ENCODE peak calls at places on chromosome 1, in five cellular contexts. One of them, this sample, is unnamed.

GRCh38 chr1:212518188-212518951 is 85.7 kb downstream of the NENF start:
- DNase-seq in psoas muscle: peak; percentile 70
- DNase-seq in thoracic aorta: peak; percentile 46
- DNase-seq in tibial nerve: no peak
- DNase-seq in prostate gland: no peak
- DNase-seq in this sample: peak; percentile 55

GRCh38 chr1:220803401-220804201 is 16.9 kb downstream of the MTARC1 start:
- DNase-seq in psoas muscle: no peak
- DNase-seq in thoracic aorta: no peak
- DNase-seq in tibial nerve: peak; percentile 59
- DNase-seq in prostate gland: no peak
- DNase-seq in this sample: no peak

GRCh38 chr1:117616356-117616755 is 10.5 kb downstream of the TENT5C start:
- DNase-seq in psoas muscle: no peak
- DNase-seq in thoracic aorta: no peak
- DNase-seq in tibial nerve: no peak
- DNase-seq in prostate gland: no peak
- DNase-seq in this sample: no peak

GRCh38 chr1:23029337-23029736 is 10.1 kb downstream of the KDM1A start:
- DNase-seq in psoas muscle: no peak
- DNase-seq in thoracic aorta: no peak
- DNase-seq in tibial nerve: no peak
- DNase-seq in prostate gland: no peak
- DNase-seq in this sample: no peak

GRCh38 chr1:2358072-2358471 is 33.3 kb downstream of the MORN1 start:
- DNase-seq in psoas muscle: peak; percentile 4
- DNase-seq in thoracic aorta: no peak
- DNase-seq in tibial nerve: no peak
- DNase-seq in prostate gland: no peak
- DNase-seq in this sample: no peak

GRCh38 chr1:55825486-55825885 is 610.3 kb upstream of the USP24 start:
- DNase-seq in psoas muscle: no peak
- DNase-seq in thoracic aorta: no peak
- DNase-seq in tibial nerve: no peak
- DNase-seq in prostate gland: no peak
- DNase-seq in this sample: no peak

GRCh38 chr1:180178511-180179161 is 24.0 kb downstream of the QSOX1 start:
- DNase-seq in psoas muscle: peak; percentile 60
- DNase-seq in thoracic aorta: no peak
- DNase-seq in tibial nerve: peak; percentile 61
- DNase-seq in prostate gland: peak; percentile 34
- DNase-seq in this sample: no peak

GRCh38 chr1:12078938-12079861 is 16.1 kb downstream of the TNFRSF8 start:
- DNase-seq in psoas muscle: no peak
- DNase-seq in thoracic aorta: no peak
- DNase-seq in tibial nerve: peak; percentile 38
- DNase-seq in prostate gland: no peak
- DNase-seq in this sample: no peak

GRCh38 chr1:173503391-173503790 is 26.3 kb downstream of the PRDX6 start:
- DNase-seq in psoas muscle: no peak
- DNase-seq in thoracic aorta: no peak
- DNase-seq in tibial nerve: no peak
- DNase-seq in prostate gland: no peak
- DNase-seq in this sample: no peak

GRCh38 chr1:41662656-41663437 is 178.4 kb upstream of the EDN2 start:
- DNase-seq in psoas muscle: peak; percentile 70
- DNase-seq in thoracic aorta: peak; percentile 55
- DNase-seq in tibial nerve: no peak
- DNase-seq in prostate gland: peak; percentile 63
- DNase-seq in this sample: peak; percentile 60

GRCh38 chr1:115877511-115877910 is 36.6 kb upstream of the NHLH2 start:
- DNase-seq in psoas muscle: no peak
- DNase-seq in thoracic aorta: no peak
- DNase-seq in tibial nerve: no peak
- DNase-seq in prostate gland: peak; percentile 53
- DNase-seq in this sample: no peak

GRCh38 chr1:151542710-151543129 is 2.6 kb downstream of the TUFT1 start:
- DNase-seq in psoas muscle: no peak
- DNase-seq in thoracic aorta: no peak
- DNase-seq in tibial nerve: no peak
- DNase-seq in prostate gland: peak; percentile 58
- DNase-seq in this sample: no peak

GRCh38 chr1:234781241-234782056 is 171.5 kb upstream of the IRF2BP2 start:
- DNase-seq in psoas muscle: peak; percentile 37
- DNase-seq in thoracic aorta: no peak
- DNase-seq in tibial nerve: no peak
- DNase-seq in prostate gland: no peak
- DNase-seq in this sample: no peak

GRCh38 chr1:153192697-153193096 is 10.5 kb upstream of the LELP1 start:
- DNase-seq in psoas muscle: no peak
- DNase-seq in thoracic aorta: no peak
- DNase-seq in tibial nerve: no peak
- DNase-seq in prostate gland: no peak
- DNase-seq in this sample: no peak

GRCh38 chr1:5770981-5771765 is 221.1 kb downstream of the NPHP4 start:
- DNase-seq in psoas muscle: peak; percentile 28
- DNase-seq in thoracic aorta: no peak
- DNase-seq in tibial nerve: no peak
- DNase-seq in prostate gland: no peak
- DNase-seq in this sample: no peak

GRCh38 chr1:241716915-241717651 is 65.0 kb downstream of the WDR64 start:
- DNase-seq in psoas muscle: no peak
- DNase-seq in thoracic aorta: no peak
- DNase-seq in tibial nerve: no peak
- DNase-seq in prostate gland: no peak
- DNase-seq in this sample: no peak

GRCh38 chr1:188904201-188904600 is 1573.5 kb downstream of the BRINP3 start:
- DNase-seq in psoas muscle: no peak
- DNase-seq in thoracic aorta: no peak
- DNase-seq in tibial nerve: no peak
- DNase-seq in prostate gland: no peak
- DNase-seq in this sample: no peak

GRCh38 chr1:14190508-14190907 is 408.0 kb upstream of the KAZN start:
- DNase-seq in psoas muscle: no peak
- DNase-seq in thoracic aorta: no peak
- DNase-seq in tibial nerve: no peak
- DNase-seq in prostate gland: peak; percentile 33
- DNase-seq in this sample: no peak

GRCh38 chr1:235160395-235160964 is 570 bp downstream of the RBM34 start:
- DNase-seq in psoas muscle: no peak
- DNase-seq in thoracic aorta: no peak
- DNase-seq in tibial nerve: no peak
- DNase-seq in prostate gland: no peak
- DNase-seq in this sample: no peak

GRCh38 chr1:72567511-72567910 is 285.2 kb upstream of the NEGR1 start:
- DNase-seq in psoas muscle: no peak
- DNase-seq in thoracic aorta: no peak
- DNase-seq in tibial nerve: no peak
- DNase-seq in prostate gland: no peak
- DNase-seq in this sample: no peak

GRCh38 chr1:54970901-54971300 is 9.5 kb upstream of the TMEM61 start:
- DNase-seq in psoas muscle: no peak
- DNase-seq in thoracic aorta: no peak
- DNase-seq in tibial nerve: no peak
- DNase-seq in prostate gland: no peak
- DNase-seq in this sample: no peak

GRCh38 chr1:153669606-153670005 is 1.2 kb downstream of the ILF2 start:
- DNase-seq in psoas muscle: no peak
- DNase-seq in thoracic aorta: no peak
- DNase-seq in tibial nerve: no peak
- DNase-seq in prostate gland: no peak
- DNase-seq in this sample: no peak

GRCh38 chr1:185969524-185969991 is 235.4 kb downstream of the HMCN1 start:
- DNase-seq in psoas muscle: no peak
- DNase-seq in thoracic aorta: no peak
- DNase-seq in tibial nerve: no peak
- DNase-seq in prostate gland: no peak
- DNase-seq in this sample: no peak

GRCh38 chr1:54968581-54968980 is 11.8 kb upstream of the TMEM61 start:
- DNase-seq in psoas muscle: no peak
- DNase-seq in thoracic aorta: no peak
- DNase-seq in tibial nerve: no peak
- DNase-seq in prostate gland: no peak
- DNase-seq in this sample: no peak

GRCh38 chr1:182244451-182244850 is 147.1 kb downstream of the GLUL start:
- DNase-seq in psoas muscle: no peak
- DNase-seq in thoracic aorta: no peak
- DNase-seq in tibial nerve: no peak
- DNase-seq in prostate gland: no peak
- DNase-seq in this sample: no peak

GRCh38 chr1:56375184-56375837 is 204.1 kb downstream of the PLPP3 start:
- DNase-seq in psoas muscle: no peak
- DNase-seq in thoracic aorta: no peak
- DNase-seq in tibial nerve: no peak
- DNase-seq in prostate gland: peak; percentile 23
- DNase-seq in this sample: no peak

GRCh38 chr1:117794073-117794472 is 135.3 kb downstream of the GDAP2 start:
- DNase-seq in psoas muscle: no peak
- DNase-seq in thoracic aorta: no peak
- DNase-seq in tibial nerve: no peak
- DNase-seq in prostate gland: no peak
- DNase-seq in this sample: no peak

DNA sequence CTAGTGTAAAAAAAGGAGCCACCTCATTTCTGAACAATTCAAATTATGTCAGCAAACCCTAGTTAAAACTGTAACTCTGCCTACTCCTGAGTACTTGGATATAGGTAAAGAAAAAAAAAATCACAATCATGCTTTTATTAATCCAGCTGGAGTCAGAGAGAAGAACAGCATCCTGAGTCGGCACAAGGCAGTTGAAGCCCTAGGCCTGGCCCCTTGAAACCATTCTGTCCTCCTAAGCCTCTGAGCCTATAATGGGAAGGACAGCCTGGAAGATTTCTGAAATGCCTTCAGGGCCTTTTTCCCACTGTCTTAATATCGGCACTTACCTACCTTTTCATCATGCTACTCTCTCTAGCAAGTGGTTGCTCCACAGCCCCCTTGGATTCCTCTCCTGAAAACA is 32.5 kb downstream of the CDC42BPA start:
- DNase-seq in psoas muscle: no peak
- DNase-seq in thoracic aorta: no peak
- DNase-seq in tibial nerve: no peak
- DNase-seq in prostate gland: no peak
- DNase-seq in this sample: no peak
- H3K4me3 ChIP-seq in psoas muscle: no peak overlapping the region
- H3K4me3 ChIP-seq in thoracic aorta: no peak overlapping the region
- H3K4me3 ChIP-seq in tibial nerve: no peak overlapping the region
- H3K4me3 ChIP-seq in prostate gland: no peak overlapping the region
- H3K4me3 ChIP-seq in this sample: no peak overlapping the region

GRCh38 chr1:7406641-7407546 is 364.2 kb upstream of the VAMP3 start:
- DNase-seq in psoas muscle: no peak
- DNase-seq in thoracic aorta: no peak
- DNase-seq in tibial nerve: no peak
- DNase-seq in prostate gland: peak; percentile 3
- DNase-seq in this sample: peak; percentile 44
- TF ChIP-seq CTCF in psoas muscle: no peak
- TF ChIP-seq CTCF in thoracic aorta: no peak
- TF ChIP-seq CTCF in tibial nerve: no peak
- TF ChIP-seq CTCF in prostate gland: no peak
- TF ChIP-seq CTCF in this sample: no peak

GRCh38 chr1:206004269-206004800 is 1.1 kb upstream of the RAB7B start:
- DNase-seq in psoas muscle: no peak
- DNase-seq in thoracic aorta: no peak
- DNase-seq in tibial nerve: no peak
- DNase-seq in prostate gland: no peak
- DNase-seq in this sample: no peak
- H3K4me1 ChIP-seq in psoas muscle: peaks cover 20% of the 10 kb centered on the region
- H3K4me1 ChIP-seq in thoracic aorta: peaks cover 10% of the 10 kb centered on the region
- H3K4me1 ChIP-seq in tibial nerve: peaks cover 30% of the 10 kb centered on the region
- H3K4me1 ChIP-seq in prostate gland: no peaks in the 10 kb centered on the region
- H3K4me1 ChIP-seq in this sample: peaks cover 15% of the 10 kb centered on the region

DNA sequence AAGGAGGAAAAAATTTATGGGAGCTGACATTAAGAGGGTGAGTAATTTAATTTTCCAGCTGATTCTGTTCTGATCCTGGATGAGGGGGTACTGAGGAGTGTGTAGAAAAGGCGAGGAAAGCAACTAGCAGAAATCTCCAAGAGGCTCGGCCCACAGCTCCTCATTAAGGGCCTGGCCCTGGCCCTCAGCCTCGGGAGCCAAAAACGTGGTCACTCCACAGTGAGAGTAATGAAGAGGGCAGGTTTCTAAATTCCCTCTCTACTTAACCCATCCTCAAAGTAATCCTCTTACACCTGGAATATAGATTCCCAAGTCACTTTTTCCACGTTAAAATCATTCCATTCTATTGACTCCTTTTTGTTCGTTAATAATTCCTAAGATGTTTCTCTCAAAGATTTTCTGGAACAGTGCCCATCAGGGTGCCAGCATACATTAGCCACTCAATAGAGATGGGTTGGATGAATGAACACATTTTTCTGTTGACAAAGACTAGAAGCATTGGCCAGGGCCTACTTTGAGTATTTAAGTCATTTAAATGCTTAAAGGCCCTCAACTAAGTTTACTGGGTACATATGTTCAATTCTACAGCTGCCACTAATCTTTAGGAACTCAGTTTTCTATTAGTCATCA is 1.1 kb upstream of the COL11A1 start:
- DNase-seq in psoas muscle: no peak
- DNase-seq in thoracic aorta: no peak
- DNase-seq in tibial nerve: no peak
- DNase-seq in prostate gland: no peak
- DNase-seq in this sample: no peak
- H3K4me3 ChIP-seq in psoas muscle: no peak overlapping the region
- H3K4me3 ChIP-seq in thoracic aorta: no peak overlapping the region
- H3K4me3 ChIP-seq in tibial nerve: no peak overlapping the region
- H3K4me3 ChIP-seq in prostate gland: no peak overlapping the region
- H3K4me3 ChIP-seq in this sample: no peak overlapping the region

DNA sequence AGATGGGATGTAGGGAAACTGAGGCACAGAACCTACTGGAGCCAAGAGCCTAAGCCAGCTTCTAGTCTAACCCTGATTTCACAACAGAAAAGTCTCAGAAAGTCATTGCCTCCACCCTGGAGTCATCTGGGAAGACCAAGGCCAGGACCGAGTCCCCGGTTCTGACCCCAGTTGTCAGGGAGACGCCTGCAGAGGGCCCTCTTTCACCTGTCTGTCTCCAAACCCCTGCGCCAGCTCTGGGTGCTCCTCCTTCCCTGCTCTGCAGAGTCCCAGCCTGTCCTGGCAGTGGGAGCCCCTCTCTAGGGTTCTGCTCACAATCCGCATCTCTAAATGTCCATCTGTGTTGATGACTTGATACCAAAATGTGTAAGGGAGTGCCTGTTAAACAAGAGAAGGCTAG is 149.7 kb downstream of the PGBD5 start:
- DNase-seq in psoas muscle: no peak
- DNase-seq in thoracic aorta: no peak
- DNase-seq in tibial nerve: no peak
- DNase-seq in prostate gland: no peak
- DNase-seq in this sample: no peak
- TF ChIP-seq CTCF in psoas muscle: no peak
- TF ChIP-seq CTCF in thoracic aorta: no peak
- TF ChIP-seq CTCF in tibial nerve: no peak
- TF ChIP-seq CTCF in prostate gland: no peak
- TF ChIP-seq CTCF in this sample: no peak

This sample was measured in ascending aorta.